ENCODE peak calls at places on chromosomes 13 and 19, in six cellular contexts. E is kidney tubule cell, V is ELF-1, K is smooth muscle cell of the brain vasculature, B is NCI-H1417 treated with DMSO at 0.1 percent for 48 hours, M is PC-3. W is an unnamed sample.

GRCh38 chr19:48480476-48481190 is 11.5 kb downstream of the CYTH2 start:
- DNase-seq in E (no peak), V (peak), K (no peak), B (no peak), M (no peak), W (no peak)

GRCh38 chr13:48446454-48446853 is 33.5 kb upstream of the LPAR6 start:
- DNase-seq in E (peak), V (no peak), K (no peak), B (no peak), M (peak), W (peak)

GRCh38 chr19:34364830-34365462 is at the start of gene GPI:
- DNase-seq in E (peak), V (peak), K (no peak), B (peak), M (peak), W (peak)

GRCh38 chr13:32159147-32159869 is 127.7 kb downstream of the FRY start:
- DNase-seq in E (no peak), V (no peak), K (no peak), B (no peak), M (no peak), W (no peak)

GRCh38 chr13:96958286-96958891 is 35.9 kb downstream of the OXGR1 start:
- DNase-seq in E (peak), V (no peak), K (peak), B (peak), M (peak), W (peak)

GRCh38 chr19:46299004-46299509 is 2.2 kb downstream of the HIF3A start:
- DNase-seq in E (peak), V (no peak), K (peak), B (peak), M (peak), W (peak)

GRCh38 chr13:62294210-62294609 is 878.6 kb upstream of the PCDH20 start:
- DNase-seq in E (peak), V (no peak), K (no peak), B (no peak), M (no peak), W (peak)

GRCh38 chr13:51357928-51358595 is 18.6 kb downstream of the SERPINE3 start:
- DNase-seq in E (no peak), V (no peak), K (no peak), B (no peak), M (no peak), W (no peak)

GRCh38 chr19:45917421-45918091 is 3.0 kb upstream of the NANOS2 start:
- DNase-seq in E (no peak), V (peak), K (no peak), B (no peak), M (no peak), W (no peak)

GRCh38 chr19:35436477-35437141 is 11.4 kb upstream of the FFAR2 start:
- DNase-seq in E (peak), V (peak), K (no peak), B (no peak), M (peak), W (peak)

GRCh38 chr19:359653-359925 is 15.0 kb upstream of the MIER2 start:
- DNase-seq in E (no peak), V (no peak), K (no peak), B (no peak), M (no peak), W (no peak)

GRCh38 chr13:27083183-27083582 is 88.4 kb downstream of the USP12 start:
- DNase-seq in E (no peak), V (no peak), K (no peak), B (no peak), M (no peak), W (no peak)

GRCh38 chr13:40348096-40348679 is 318.3 kb downstream of the FOXO1 start:
- DNase-seq in E (no peak), V (peak), K (no peak), B (no peak), M (no peak), W (no peak)

GRCh38 chr19:47723573-47723923 is 10.3 kb downstream of the EHD2 start:
- DNase-seq in E (peak), V (no peak), K (peak), B (no peak), M (peak), W (no peak)

GRCh38 chr19:39078436-39079200 is 5.5 kb upstream of the ACP7 start:
- DNase-seq in E (peak), V (no peak), K (peak), B (no peak), M (peak), W (peak)

GRCh38 chr13:49840266-49840665 is 47.8 kb upstream of the KPNA3 start:
- DNase-seq in E (no peak), V (no peak), K (no peak), B (no peak), M (no peak), W (no peak)

GRCh38 chr13:79548886-79549285 is 67.9 kb downstream of the NDFIP2 start:
- DNase-seq in E (no peak), V (no peak), K (no peak), B (no peak), M (peak), W (no peak)

GRCh38 chr19:1067341-1068103 is 555 bp downstream of the ARHGAP45 start:
- DNase-seq in E (no peak), V (no peak), K (no peak), B (no peak), M (no peak), W (no peak)

GRCh38 chr13:110643768-110644421 is 28.6 kb downstream of the NAXD start:
- DNase-seq in E (no peak), V (no peak), K (no peak), B (no peak), M (no peak), W (no peak)

GRCh38 chr19:3983542-3983914 is 1.7 kb downstream of the EEF2 start:
- DNase-seq in E (no peak), V (no peak), K (no peak), B (no peak), M (no peak), W (no peak)

GRCh38 chr19:20153281-20153680 is 13.7 kb upstream of the ZNF486 start:
- DNase-seq in E (no peak), V (no peak), K (no peak), B (no peak), M (no peak), W (no peak)

GRCh38 chr19:2542341-2543069 is 66.6 kb downstream of the GADD45B start:
- DNase-seq in E (peak), V (peak), K (peak), B (no peak), M (no peak), W (no peak)

GRCh38 chr19:10503002-10503789 is at the start of gene KEAP1:
- DNase-seq in E (peak), V (peak), K (no peak), B (no peak), M (peak), W (no peak)

GRCh38 chr13:103812558-103812957 is 746.3 kb upstream of the SLC10A2 start:
- DNase-seq in E (no peak), V (no peak), K (no peak), B (no peak), M (no peak), W (no peak)

GRCh38 chr13:103067751-103068563 is 1.7 kb upstream of the SLC10A2 start:
- DNase-seq in E (peak), V (peak), K (no peak), B (peak), M (peak), W (peak)

GRCh38 chr13:41988244-41988643 is 27.3 kb upstream of the VWA8 start:
- DNase-seq in E (no peak), V (no peak), K (no peak), B (no peak), M (no peak), W (no peak)

GRCh38 chr19:641702-642101 is 2.0 kb downstream of the FGF22 start:
- DNase-seq in E (no peak), V (no peak), K (no peak), B (no peak), M (no peak), W (no peak)

GRCh38 chr19:21022996-21023395 is 2.5 kb downstream of the ZNF430 start:
- DNase-seq in E (peak), V (no peak), K (no peak), B (no peak), M (peak), W (peak)

GRCh38 chr19:39410620-39411005 is 1.9 kb upstream of the PLEKHG2 start:
- DNase-seq in E (no peak), V (no peak), K (no peak), B (no peak), M (no peak), W (no peak)

GRCh38 chr13:57633141-57633949 is 1.8 kb downstream of the PCDH17 start:
- DNase-seq in E (peak), V (peak), K (no peak), B (no peak), M (no peak), W (no peak)

GRCh38 chr19:4136680-4137088 is 12.8 kb upstream of the MAP2K2 start:
- DNase-seq in E (no peak), V (no peak), K (no peak), B (no peak), M (no peak), W (no peak)

GRCh38 chr19:1355974-1356865 is 27.5 kb upstream of the NDUFS7 start:
- DNase-seq in E (no peak), V (no peak), K (no peak), B (no peak), M (no peak), W (no peak)

GRCh38 chr13:106919638-106920037 is 351.7 kb upstream of the ARGLU1 start:
- DNase-seq in E (no peak), V (peak), K (no peak), B (no peak), M (no peak), W (no peak)

GRCh38 chr13:51041710-51042109 is 69.4 kb downstream of the C13orf42 start:
- DNase-seq in E (no peak), V (no peak), K (no peak), B (no peak), M (no peak), W (no peak)

W was measured in RWPE1.